ENCODE peak calls at places on chromosomes 7 and 10, in six cellular contexts. One of them, this sample, is unnamed.
A peak's percentile ranks its signal among the peaks of the same experiment; 100 is the strongest.

GRCh38 chr10:59175538-59176240 is 754 bp upstream of the PHYHIPL start:
- DNase-seq in neuronal stem cell: peak; percentile 57
- DNase-seq in IMR-90: no peak
- DNase-seq in trophoblast cell: peak; percentile 47
- DNase-seq in H1: no peak
- DNase-seq in H9: peak; percentile 38
- DNase-seq in this sample: no peak

GRCh38 chr10:118841881-118842605 is 87.3 kb upstream of the CACUL1 start:
- DNase-seq in H1: no peak
- DNase-seq in trophoblast cell: no peak
- DNase-seq in IMR-90: no peak
- DNase-seq in H9: no peak
- DNase-seq in neuronal stem cell: no peak
- DNase-seq in this sample: no peak

GRCh38 chr7:26216044-26216443 is 14.5 kb downstream of the CBX3 start:
- DNase-seq in trophoblast cell: no peak
- DNase-seq in neuronal stem cell: no peak
- DNase-seq in H9: no peak
- DNase-seq in H1: no peak
- DNase-seq in IMR-90: no peak
- DNase-seq in this sample: no peak

GRCh38 chr10:70963271-70963670 is 74.9 kb upstream of the PCBD1 start:
- DNase-seq in H1: no peak
- DNase-seq in trophoblast cell: no peak
- DNase-seq in IMR-90: no peak
- DNase-seq in H9: no peak
- DNase-seq in neuronal stem cell: no peak
- DNase-seq in this sample: no peak

GRCh38 chr10:7593068-7593467 is 73.7 kb downstream of the ITIH5 start:
- DNase-seq in IMR-90: no peak
- DNase-seq in H9: no peak
- DNase-seq in neuronal stem cell: no peak
- DNase-seq in H1: no peak
- DNase-seq in trophoblast cell: no peak
- DNase-seq in this sample: no peak

GRCh38 chr7:44184221-44184873 is 4.9 kb downstream of the GCK start:
- DNase-seq in neuronal stem cell: no peak
- DNase-seq in H9: no peak
- DNase-seq in trophoblast cell: peak; percentile 83
- DNase-seq in IMR-90: peak; percentile 89
- DNase-seq in H1: peak; percentile 15
- DNase-seq in this sample: peak; percentile 89

GRCh38 chr7:38185938-38186337 is 7.9 kb downstream of the STARD3NL start:
- DNase-seq in trophoblast cell: no peak
- DNase-seq in IMR-90: no peak
- DNase-seq in neuronal stem cell: no peak
- DNase-seq in H9: no peak
- DNase-seq in H1: no peak
- DNase-seq in this sample: no peak

GRCh38 chr7:49774459-49775064 is 1.1 kb downstream of the VWC2 start:
- DNase-seq in trophoblast cell: no peak
- DNase-seq in H1: no peak
- DNase-seq in H9: peak; percentile 51
- DNase-seq in neuronal stem cell: peak; percentile 47
- DNase-seq in IMR-90: no peak
- DNase-seq in this sample: no peak

GRCh38 chr7:8387551-8388256 is 45.7 kb upstream of the NXPH1 start:
- DNase-seq in H9: no peak
- DNase-seq in IMR-90: no peak
- DNase-seq in H1: no peak
- DNase-seq in neuronal stem cell: no peak
- DNase-seq in trophoblast cell: no peak
- DNase-seq in this sample: no peak

GRCh38 chr7:131627589-131628212 is 71.3 kb upstream of the PODXL start:
- DNase-seq in trophoblast cell: no peak
- DNase-seq in IMR-90: no peak
- DNase-seq in H1: no peak
- DNase-seq in neuronal stem cell: no peak
- DNase-seq in H9: no peak
- DNase-seq in this sample: no peak

GRCh38 chr10:11713186-11713743 is 28.9 kb upstream of the ECHDC3 start:
- DNase-seq in trophoblast cell: no peak
- DNase-seq in neuronal stem cell: no peak
- DNase-seq in IMR-90: peak; percentile 32
- DNase-seq in H9: no peak
- DNase-seq in H1: no peak
- DNase-seq in this sample: no peak

GRCh38 chr7:77427996-77428603 is 12.0 kb upstream of the GSAP start:
- DNase-seq in H9: no peak
- DNase-seq in H1: no peak
- DNase-seq in trophoblast cell: peak; percentile 48
- DNase-seq in IMR-90: peak; percentile 78
- DNase-seq in neuronal stem cell: peak; percentile 30
- DNase-seq in this sample: peak; percentile 64

GRCh38 chr7:96244244-96244991 is 77.5 kb downstream of the SLC25A13 start:
- DNase-seq in neuronal stem cell: no peak
- DNase-seq in H1: no peak
- DNase-seq in trophoblast cell: no peak
- DNase-seq in H9: no peak
- DNase-seq in IMR-90: no peak
- DNase-seq in this sample: no peak

GRCh38 chr10:74047871-74048270 is 50.0 kb downstream of the VCL start:
- DNase-seq in H1: no peak
- DNase-seq in trophoblast cell: no peak
- DNase-seq in IMR-90: peak; percentile 62
- DNase-seq in H9: no peak
- DNase-seq in neuronal stem cell: no peak
- DNase-seq in this sample: peak; percentile 63

GRCh38 chr7:111164442-111164841 is 73.5 kb downstream of the LRRN3 start:
- DNase-seq in IMR-90: no peak
- DNase-seq in H1: no peak
- DNase-seq in trophoblast cell: no peak
- DNase-seq in H9: no peak
- DNase-seq in neuronal stem cell: no peak
- DNase-seq in this sample: no peak

GRCh38 chr7:12612622-12613021 is 42.1 kb downstream of the SCIN start:
- DNase-seq in H1: no peak
- DNase-seq in IMR-90: no peak
- DNase-seq in trophoblast cell: no peak
- DNase-seq in H9: no peak
- DNase-seq in neuronal stem cell: no peak
- DNase-seq in this sample: no peak

GRCh38 chr7:113774182-113774807 is 144.5 kb downstream of the PPP1R3A start:
- DNase-seq in trophoblast cell: no peak
- DNase-seq in neuronal stem cell: no peak
- DNase-seq in H9: no peak
- DNase-seq in H1: no peak
- DNase-seq in IMR-90: peak; percentile 62
- DNase-seq in this sample: peak; percentile 41

GRCh38 chr7:44163591-44163990 is 22.5 kb upstream of the MYL7 start:
- DNase-seq in IMR-90: peak; percentile 94
- DNase-seq in neuronal stem cell: no peak
- DNase-seq in trophoblast cell: peak; percentile 93
- DNase-seq in H9: peak; percentile 22
- DNase-seq in H1: no peak
- DNase-seq in this sample: peak; percentile 88

GRCh38 chr10:70162157-70162891 is 8.0 kb downstream of the SAR1A start:
- DNase-seq in trophoblast cell: no peak
- DNase-seq in H9: no peak
- DNase-seq in IMR-90: no peak
- DNase-seq in neuronal stem cell: no peak
- DNase-seq in H1: no peak
- DNase-seq in this sample: peak; percentile 28

GRCh38 chr10:14626126-14626525 is 148.6 kb downstream of the FAM107B start:
- DNase-seq in neuronal stem cell: no peak
- DNase-seq in H9: no peak
- DNase-seq in IMR-90: no peak
- DNase-seq in trophoblast cell: no peak
- DNase-seq in H1: no peak
- DNase-seq in this sample: no peak

GRCh38 chr7:74481458-74482324 is 28.0 kb downstream of the GTF2IRD1 start:
- DNase-seq in neuronal stem cell: no peak
- DNase-seq in H1: no peak
- DNase-seq in H9: no peak
- DNase-seq in IMR-90: peak; percentile 31
- DNase-seq in trophoblast cell: peak; percentile 43
- DNase-seq in this sample: peak; percentile 28

GRCh38 chr10:131834152-131834810 is 66.5 kb upstream of the PPP2R2D start:
- DNase-seq in trophoblast cell: no peak
- DNase-seq in IMR-90: no peak
- DNase-seq in H1: no peak
- DNase-seq in neuronal stem cell: no peak
- DNase-seq in H9: no peak
- DNase-seq in this sample: no peak

GRCh38 chr7:36279251-36279925 is 110.3 kb upstream of the ANLN start:
- DNase-seq in trophoblast cell: no peak
- DNase-seq in neuronal stem cell: no peak
- DNase-seq in H1: no peak
- DNase-seq in H9: no peak
- DNase-seq in IMR-90: peak; percentile 63
- DNase-seq in this sample: no peak
- H2AK5ac ChIP-seq in trophoblast cell: peak overlapping the region; percentile 17
- H2AK5ac ChIP-seq in neuronal stem cell: peak overlapping the region; percentile 86
- H2AK5ac ChIP-seq in H1: peak overlapping the region; percentile 44
- H2AK5ac ChIP-seq in H9: no peak overlapping the region
- H2AK5ac ChIP-seq in IMR-90: peak overlapping the region; percentile 18
- H2AK5ac ChIP-seq in this sample: peak overlapping the region; percentile 51

GRCh38 chr7:2509298-2509906 is 10.2 kb upstream of the LFNG start:
- DNase-seq in H9: no peak
- DNase-seq in H1: no peak
- DNase-seq in trophoblast cell: no peak
- DNase-seq in IMR-90: no peak
- DNase-seq in neuronal stem cell: no peak
- DNase-seq in this sample: no peak
- H3K4me1 ChIP-seq in H9: no peaks in the 10 kb centered on the region
- H3K4me1 ChIP-seq in H1: no peaks in the 10 kb centered on the region
- H3K4me1 ChIP-seq in trophoblast cell: peaks cover 9% of the 10 kb centered on the region
- H3K4me1 ChIP-seq in IMR-90: peaks cover 8% of the 10 kb centered on the region
- H3K4me1 ChIP-seq in neuronal stem cell: peaks cover 37% of the 10 kb centered on the region
- H3K4me1 ChIP-seq in this sample: peaks cover 67% of the 10 kb centered on the region

GRCh38 chr7:129334473-129334872 is 99.8 kb upstream of the STRIP2 start:
- DNase-seq in neuronal stem cell: no peak
- DNase-seq in H9: no peak
- DNase-seq in IMR-90: no peak
- DNase-seq in trophoblast cell: no peak
- DNase-seq in H1: no peak
- DNase-seq in this sample: no peak

GRCh38 chr7:129327076-129327475 is 102.2 kb downstream of the AHCYL2 start:
- DNase-seq in H9: no peak
- DNase-seq in IMR-90: no peak
- DNase-seq in trophoblast cell: no peak
- DNase-seq in H1: no peak
- DNase-seq in neuronal stem cell: no peak
- DNase-seq in this sample: no peak

GRCh38 chr7:129338450-129338849 is 95.8 kb upstream of the STRIP2 start:
- DNase-seq in H1: no peak
- DNase-seq in trophoblast cell: no peak
- DNase-seq in neuronal stem cell: no peak
- DNase-seq in IMR-90: no peak
- DNase-seq in H9: no peak
- DNase-seq in this sample: no peak

GRCh38 chr7:129332354-129333056 is 101.7 kb upstream of the STRIP2 start:
- DNase-seq in H1: no peak
- DNase-seq in trophoblast cell: no peak
- DNase-seq in neuronal stem cell: no peak
- DNase-seq in IMR-90: peak; percentile 93
- DNase-seq in H9: no peak
- DNase-seq in this sample: peak; percentile 74
- H2AFZ ChIP-seq in H1: no peak overlapping the region
- H2AFZ ChIP-seq in trophoblast cell: no peak overlapping the region
- H2AFZ ChIP-seq in neuronal stem cell: no peak overlapping the region
- H2AFZ ChIP-seq in IMR-90: no peak overlapping the region
- H2AFZ ChIP-seq in H9: no peak overlapping the region
- H2AFZ ChIP-seq in this sample: no peak overlapping the region

GRCh38 chr10:68957654-68958053 is 1.7 kb downstream of the DDX21 start:
- DNase-seq in IMR-90: no peak
- DNase-seq in H9: no peak
- DNase-seq in H1: no peak
- DNase-seq in neuronal stem cell: no peak
- DNase-seq in trophoblast cell: no peak
- DNase-seq in this sample: peak; percentile 18

GRCh38 chr10:68955414-68955785 is 570 bp upstream of the DDX21 start:
- DNase-seq in trophoblast cell: peak; percentile 9
- DNase-seq in IMR-90: no peak
- DNase-seq in H1: no peak
- DNase-seq in H9: no peak
- DNase-seq in neuronal stem cell: no peak
- DNase-seq in this sample: no peak

GRCh38 chr10:68957284-68957615 is 1.3 kb downstream of the DDX21 start:
- DNase-seq in H1: no peak
- DNase-seq in trophoblast cell: no peak
- DNase-seq in H9: no peak
- DNase-seq in neuronal stem cell: no peak
- DNase-seq in IMR-90: no peak
- DNase-seq in this sample: no peak

GRCh38 chr10:68954904-68955303 is 1.1 kb upstream of the DDX21 start:
- DNase-seq in IMR-90: no peak
- DNase-seq in neuronal stem cell: no peak
- DNase-seq in H9: no peak
- DNase-seq in trophoblast cell: no peak
- DNase-seq in H1: no peak
- DNase-seq in this sample: no peak

DNA sequence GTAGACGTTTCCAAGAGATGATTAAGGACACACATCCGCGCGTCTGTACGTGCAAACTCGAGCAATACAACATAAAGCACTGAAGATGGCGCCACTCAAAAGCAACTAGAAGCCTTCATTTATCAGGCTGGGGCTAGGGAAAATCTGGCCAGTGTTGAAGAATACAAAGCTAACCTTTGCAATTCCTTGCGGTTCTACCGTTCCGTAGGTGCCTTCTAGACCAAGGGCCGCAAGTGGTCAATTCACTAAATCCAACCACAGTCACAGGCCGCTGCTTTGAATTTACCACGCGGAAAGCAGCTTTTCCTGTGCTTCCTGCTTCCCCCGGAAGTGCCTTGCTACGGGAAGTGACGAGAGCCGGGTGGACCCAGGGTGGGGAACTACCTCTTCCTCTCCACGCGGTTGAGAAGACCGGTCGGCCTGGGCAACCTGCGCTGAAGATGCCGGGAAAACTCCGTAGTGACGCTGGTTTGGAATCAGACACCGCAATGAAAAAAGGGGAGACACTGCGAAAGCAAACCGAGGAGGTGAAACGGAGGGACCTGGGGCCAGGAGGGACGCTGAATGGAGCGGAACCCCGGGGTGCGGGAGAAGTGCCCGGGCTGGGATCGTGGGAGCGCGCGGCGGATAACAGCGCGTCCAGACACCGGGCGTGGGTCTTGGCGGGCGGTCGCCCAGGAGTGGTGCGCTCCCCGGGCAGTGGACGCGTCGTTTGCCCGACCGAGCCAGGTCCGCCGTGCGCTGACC is at the start of gene DDX21:
- DNase-seq in IMR-90: peak; percentile 93
- DNase-seq in H1: peak; percentile 63
- DNase-seq in H9: peak; percentile 89
- DNase-seq in neuronal stem cell: peak; percentile 75
- DNase-seq in trophoblast cell: peak; percentile 89
- DNase-seq in this sample: peak; percentile 97
- H2AK5ac ChIP-seq in IMR-90: peak within 1 kb of the TSS; percentile 91
- H2AK5ac ChIP-seq in H1: peak within 1 kb of the TSS; percentile 82
- H2AK5ac ChIP-seq in H9: no peak within 1 kb of the TSS
- H2AK5ac ChIP-seq in neuronal stem cell: no peak within 1 kb of the TSS
- H2AK5ac ChIP-seq in trophoblast cell: peak within 1 kb of the TSS; percentile 34
- H2AK5ac ChIP-seq in this sample: no peak within 1 kb of the TSS

This sample was measured in mesenchymal stem cell.